ENCODE peak calls at places on chromosomes 3 and 15, in ten cellular contexts. F, K, S, J, B, X, W, D, E and M are unnamed samples.

GRCh38 chr3:87733671-87734367 is 325.0 kb downstream of the CGGBP1 start:
- DNase-seq in F (no peak), K (no peak), S (no peak), J (no peak), B (no peak), X (peak; percentile 58), W (peak; percentile 82), D (no peak), E (no peak), M (no peak)

GRCh38 chr3:107065094-107065861 is 312.0 kb upstream of the CCDC54 start:
- DNase-seq in F (no peak), K (peak; percentile 21), S (peak; percentile 13), J (peak; percentile 16), B (peak; percentile 7), X (no peak), W (peak; percentile 10), D (no peak), E (peak; percentile 31), M (no peak)

GRCh38 chr15:67458449-67458848 is 62.5 kb upstream of the C15orf61 start:
- DNase-seq in F (no peak), K (no peak), S (no peak), J (no peak), B (no peak), X (no peak), W (no peak), D (no peak), E (peak; percentile 19), M (no peak)

GRCh38 chr3:150830094-150830681 is 67.2 kb upstream of the SIAH2 start:
- DNase-seq in F (no peak), K (no peak), S (no peak), J (no peak), B (no peak), X (peak; percentile 33), W (peak; percentile 28), D (no peak), E (peak; percentile 6), M (no peak)

GRCh38 chr3:8506611-8507061 is 5.0 kb downstream of the LMCD1 start:
- DNase-seq in F (no peak), K (no peak), S (peak; percentile 60), J (peak; percentile 81), B (no peak), X (no peak), W (peak; percentile 90), D (no peak), E (peak; percentile 77), M (no peak)

GRCh38 chr3:73572371-73572770 is 52.4 kb downstream of the PDZRN3 start:
- DNase-seq in F (no peak), K (no peak), S (no peak), J (no peak), B (no peak), X (no peak), W (no peak), D (peak; percentile 52), E (no peak), M (no peak)

GRCh38 chr3:50616770-50617095 is 218 bp upstream of the MAPKAPK3 start:
- DNase-seq in F (peak; percentile 81), K (peak; percentile 93), S (peak; percentile 84), J (peak; percentile 82), B (peak; percentile 88), X (peak; percentile 91), W (peak; percentile 94), D (peak; percentile 98), E (peak; percentile 96), M (no peak)

GRCh38 chr15:39746176-39746575 is 36.5 kb downstream of the FSIP1 start:
- DNase-seq in F (peak; percentile 54), K (no peak), S (no peak), J (peak; percentile 44), B (peak; percentile 57), X (no peak), W (no peak), D (no peak), E (peak; percentile 33), M (no peak)

GRCh38 chr3:15858547-15859506 is 61.0 kb upstream of the ANKRD28 start:
- DNase-seq in F (peak; percentile 6), K (peak; percentile 57), S (peak; percentile 20), J (peak; percentile 7), B (no peak), X (peak; percentile 69), W (peak; percentile 55), D (peak; percentile 82), E (peak; percentile 35), M (no peak)

GRCh38 chr3:98814799-98815450 is 51.8 kb downstream of the ST3GAL6 start:
- DNase-seq in F (peak; percentile 50), K (no peak), S (peak; percentile 60), J (peak; percentile 83), B (peak; percentile 76), X (no peak), W (peak; percentile 78), D (no peak), E (peak; percentile 72), M (no peak)

GRCh38 chr3:21017115-21017852 is 733.7 kb downstream of the ZNF385D start:
- DNase-seq in F (no peak), K (no peak), S (no peak), J (peak; percentile 2), B (no peak), X (no peak), W (peak; percentile 63), D (no peak), E (no peak), M (no peak)
- TF ChIP-seq CTCF in F (peak; percentile 36), K (no peak), S (peak; percentile 4), J (peak; percentile 22), B (peak; percentile 28), X (no peak), W (peak; percentile 69), D (no peak), E (peak; percentile 30), M (peak; percentile 30)

GRCh38 chr3:38843898-38844297 is 27.9 kb upstream of the SCN10A start:
- DNase-seq in F (peak; percentile 67), K (no peak), S (peak; percentile 71), J (peak; percentile 72), B (peak; percentile 86), X (peak; percentile 37), W (peak; percentile 58), D (no peak), E (peak; percentile 79), M (no peak)

GRCh38 chr3:38842266-38842965 is 26.4 kb upstream of the SCN10A start:
- DNase-seq in F (no peak), K (no peak), S (no peak), J (no peak), B (no peak), X (no peak), W (no peak), D (no peak), E (no peak), M (no peak)

GRCh38 chr3:38836561-38836960 is 20.5 kb upstream of the SCN10A start:
- DNase-seq in F (no peak), K (no peak), S (no peak), J (no peak), B (no peak), X (no peak), W (no peak), D (no peak), E (no peak), M (no peak)

GRCh38 chr3:38837358-38837757 is 21.3 kb upstream of the SCN10A start:
- DNase-seq in F (no peak), K (no peak), S (no peak), J (no peak), B (no peak), X (no peak), W (no peak), D (no peak), E (no peak), M (no peak)

DNA sequence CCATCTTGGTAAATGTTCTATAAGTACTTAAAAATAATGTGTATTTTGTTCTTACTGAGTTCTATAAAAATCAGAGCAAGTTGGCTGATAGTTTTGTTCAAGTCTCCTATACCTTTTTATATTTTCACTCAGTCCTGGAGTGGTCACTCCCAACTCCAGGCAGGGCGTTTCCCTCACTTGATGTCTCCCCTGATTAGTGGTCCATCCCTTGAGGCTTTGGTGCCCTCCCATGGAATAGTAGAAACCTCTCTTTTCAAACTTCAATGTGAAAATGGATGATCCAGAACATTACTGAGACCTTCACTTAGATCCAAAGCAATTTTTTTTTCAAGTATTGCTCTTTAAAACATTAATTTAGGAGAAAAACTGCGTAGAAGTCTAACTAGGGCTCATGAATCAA is 25.0 kb upstream of the SCN10A start:
- DNase-seq in F (no peak), K (no peak), S (peak; percentile 33), J (peak; percentile 10), B (no peak), X (no peak), W (no peak), D (no peak), E (peak; percentile 43), M (no peak)
- TF ChIP-seq CTCF in F (no peak), K (no peak), S (peak; percentile 14), J (peak; percentile 2), B (peak; percentile 27), X (no peak), W (no peak), D (no peak), E (no peak), M (peak; percentile 20)

DNA sequence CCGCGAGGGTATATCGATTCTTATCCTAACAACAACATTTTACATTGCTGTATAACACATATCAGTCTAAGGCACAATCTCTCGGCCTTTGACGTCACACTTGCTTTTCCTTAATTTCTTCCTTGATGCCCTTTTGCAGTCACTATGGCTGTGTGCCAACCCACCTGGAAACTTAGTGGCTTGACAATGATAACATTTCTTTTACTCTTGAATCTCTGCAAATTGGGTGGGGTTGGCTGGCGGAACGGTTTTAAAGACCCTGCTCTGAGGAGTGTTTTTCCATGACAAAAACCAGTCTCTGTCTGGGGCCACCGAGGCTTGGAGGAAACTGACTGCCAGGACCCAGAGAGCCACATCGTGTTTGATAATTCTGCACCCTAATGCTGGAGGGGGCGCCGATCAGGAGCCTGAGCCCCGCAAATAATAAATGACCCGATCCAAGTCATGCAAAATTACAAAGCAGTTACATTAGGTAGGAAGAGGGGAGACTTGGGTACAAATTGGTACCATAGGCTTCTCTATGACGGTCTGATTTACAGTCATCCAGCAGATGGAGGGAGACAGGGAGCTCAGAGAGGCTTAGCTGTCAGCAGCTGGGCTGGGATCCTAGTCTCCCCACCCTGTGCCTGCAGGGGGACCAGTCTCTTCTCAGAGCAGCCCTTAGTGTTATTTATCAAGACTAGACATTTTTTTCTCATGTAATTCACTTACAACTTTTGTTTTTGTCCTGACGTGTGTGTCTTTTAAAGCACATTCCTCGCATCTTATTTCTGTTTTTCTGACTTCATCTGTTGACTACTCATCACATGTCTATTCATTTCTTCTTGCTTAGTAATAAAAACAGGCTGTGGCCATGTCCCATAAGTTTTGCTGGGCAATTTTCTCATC is 115.8 kb downstream of the KLF13 start:
- DNase-seq in F (peak; percentile 97), K (no peak), S (no peak), J (peak; percentile 98), B (peak; percentile 86), X (no peak), W (peak; percentile 2), D (peak; percentile 52), E (peak; percentile 90), M (no peak)
- TF ChIP-seq CTCF in F (peak; percentile 59), K (no peak), S (no peak), J (peak; percentile 64), B (peak; percentile 42), X (no peak), W (peak; percentile 12), D (no peak), E (peak; percentile 45), M (peak; percentile 73)

GRCh38 chr3:81003008-81003407 is 758.4 kb downstream of the GBE1 start:
- DNase-seq in F (no peak), K (no peak), S (no peak), J (no peak), B (no peak), X (no peak), W (no peak), D (no peak), E (no peak), M (no peak)

GRCh38 chr3:81003817-81004216 is 757.6 kb downstream of the GBE1 start:
- DNase-seq in F (no peak), K (no peak), S (no peak), J (no peak), B (no peak), X (no peak), W (no peak), D (no peak), E (no peak), M (no peak)

GRCh38 chr3:81005992-81006391 is 755.5 kb downstream of the GBE1 start:
- DNase-seq in F (no peak), K (no peak), S (no peak), J (no peak), B (no peak), X (no peak), W (peak; percentile 50), D (no peak), E (no peak), M (no peak)
- TF ChIP-seq CTCF in F (no peak), K (no peak), S (no peak), J (no peak), B (no peak), X (no peak), W (peak; percentile 62), D (no peak), E (no peak), M (peak; percentile 18)